ENCODE peak calls at places on chromosomes 6 and 20, in four cellular contexts. Q is AG04450, K is natural killer cell, T is cardiac muscle cell. B is an unnamed sample.

GRCh38 chr6:170074907-170075306 is 216.0 kb downstream of the DLL1 start:
- DNase-seq in Q (no peak), K (peak), T (no peak), B (peak)

GRCh38 chr20:33673411-33674293 is 576 bp downstream of the NECAB3 start:
- DNase-seq in Q (no peak), K (no peak), T (no peak), B (no peak)

GRCh38 chr20:57094991-57095390 is 171.4 kb downstream of the BMP7 start:
- DNase-seq in Q (no peak), K (no peak), T (no peak), B (no peak)

GRCh38 chr6:118724211-118724610 is 72.8 kb upstream of the CEP85L start:
- DNase-seq in Q (no peak), K (no peak), T (peak), B (no peak)

GRCh38 chr6:136317023-136317649 is 27.5 kb upstream of the BCLAF1 start:
- DNase-seq in Q (peak), K (peak), T (peak), B (no peak)

GRCh38 chr20:35547319-35547718 is 5.4 kb downstream of the ERGIC3 start:
- DNase-seq in Q (no peak), K (no peak), T (no peak), B (peak)

GRCh38 chr6:11324453-11325023 is 92.1 kb upstream of the NEDD9 start:
- DNase-seq in Q (no peak), K (no peak), T (no peak), B (no peak)

GRCh38 chr6:23559587-23560343 is 566.2 kb upstream of the NRSN1 start:
- DNase-seq in Q (no peak), K (no peak), T (no peak), B (no peak)

GRCh38 chr6:129699661-129700060 is 10.3 kb downstream of the ARHGAP18 start:
- DNase-seq in Q (no peak), K (no peak), T (peak), B (no peak)

GRCh38 chr6:17318435-17319165 is 37.4 kb downstream of the RBM24 start:
- DNase-seq in Q (no peak), K (no peak), T (no peak), B (no peak)

GRCh38 chr20:37392441-37393195 is 46.7 kb downstream of the SRC start:
- DNase-seq in Q (no peak), K (no peak), T (peak), B (peak)

GRCh38 chr20:2793471-2793870 is 7.0 kb downstream of the CPXM1 start:
- DNase-seq in Q (no peak), K (no peak), T (no peak), B (peak)

GRCh38 chr6:44676246-44676790 is 288.8 kb downstream of the CDC5L start:
- DNase-seq in Q (no peak), K (no peak), T (no peak), B (no peak)

GRCh38 chr20:37943501-37944455 is 40.9 kb downstream of the VSTM2L start:
- DNase-seq in Q (no peak), K (no peak), T (no peak), B (peak)

GRCh38 chr6:44508646-44509045 is 121.1 kb downstream of the CDC5L start:
- DNase-seq in Q (peak), K (no peak), T (no peak), B (no peak)

GRCh38 chr6:1436334-1437306 is 47.2 kb downstream of the FOXF2 start:
- DNase-seq in Q (peak), K (no peak), T (peak), B (no peak)

GRCh38 chr6:21240709-21241108 is 352.8 kb upstream of the SOX4 start:
- DNase-seq in Q (no peak), K (no peak), T (peak), B (no peak)

GRCh38 chr20:59754551-59754950 is 150.2 kb downstream of the PHACTR3 start:
- DNase-seq in Q (no peak), K (no peak), T (no peak), B (no peak)

GRCh38 chr6:148760143-148760505 is 13.3 kb downstream of the UST start:
- DNase-seq in Q (no peak), K (no peak), T (no peak), B (no peak)

GRCh38 chr6:89042664-89043063 is 37.9 kb upstream of the PNRC1 start:
- DNase-seq in Q (no peak), K (no peak), T (no peak), B (no peak)

GRCh38 chr6:9914951-9915350 is 499.9 kb downstream of the TFAP2A start:
- DNase-seq in Q (no peak), K (no peak), T (no peak), B (no peak)

GRCh38 chr6:5274231-5274630 is 12.9 kb downstream of the FARS2 start:
- DNase-seq in Q (no peak), K (no peak), T (no peak), B (no peak)

GRCh38 chr6:89977808-89978748 is 83.8 kb downstream of the GJA10 start:
- DNase-seq in Q (peak), K (no peak), T (peak), B (no peak)

GRCh38 chr6:170438402-170438753 is 114.7 kb downstream of the PSMB1 start:
- DNase-seq in Q (peak), K (peak), T (peak), B (peak)

GRCh38 chr20:56229821-56230220 is 18.7 kb upstream of the MC3R start:
- DNase-seq in Q (no peak), K (no peak), T (no peak), B (no peak)

GRCh38 chr20:2751868-2752630 is 48.4 kb downstream of the CPXM1 start:
- DNase-seq in Q (no peak), K (peak), T (peak), B (no peak)

GRCh38 chr6:75094614-75095321 is 111.1 kb downstream of the COL12A1 start:
- DNase-seq in Q (peak), K (no peak), T (peak), B (no peak)

GRCh38 chr6:90368601-90369000 is 72.0 kb upstream of the BACH2 start:
- DNase-seq in Q (peak), K (no peak), T (peak), B (no peak)

GRCh38 chr20:52001999-52002666 is 189.4 kb downstream of the ZFP64 start:
- DNase-seq in Q (no peak), K (no peak), T (peak), B (no peak)

GRCh38 chr6:140050232-140050995 is 676.0 kb upstream of the CITED2 start:
- DNase-seq in Q (no peak), K (no peak), T (peak), B (no peak)

GRCh38 chr6:13417431-13417830 is 70.0 kb downstream of the GFOD1 start:
- DNase-seq in Q (no peak), K (no peak), T (no peak), B (no peak)

GRCh38 chr6:10838794-10839333 is 525 bp upstream of the MAK start:
- DNase-seq in Q (no peak), K (no peak), T (no peak), B (no peak)

GRCh38 chr6:111857674-111858337 is 15.4 kb downstream of the FYN start:
- DNase-seq in Q (no peak), K (no peak), T (no peak), B (no peak)

GRCh38 chr6:103783344-103783743 is 1076.4 kb downstream of the HACE1 start:
- DNase-seq in Q (no peak), K (no peak), T (peak), B (no peak)

GRCh38 chr20:20530428-20531151 is 162.7 kb downstream of the INSM1 start:
- DNase-seq in Q (no peak), K (no peak), T (no peak), B (no peak)

GRCh38 chr6:117346142-117346930 is 79.4 kb downstream of the ROS1 start:
- DNase-seq in Q (no peak), K (no peak), T (peak), B (no peak)

GRCh38 chr20:62305765-62306431 is 3.1 kb downstream of the ADRM1 start:
- DNase-seq in Q (no peak), K (no peak), T (no peak), B (no peak)

GRCh38 chr20:5133998-5134397 is 7.2 kb downstream of the CDS2 start:
- DNase-seq in Q (no peak), K (no peak), T (no peak), B (no peak)

GRCh38 chr20:5140195-5140594 is 13.4 kb downstream of the CDS2 start:
- DNase-seq in Q (no peak), K (no peak), T (no peak), B (no peak)

GRCh38 chr20:5131502-5131901 is 4.7 kb downstream of the CDS2 start:
- DNase-seq in Q (no peak), K (no peak), T (no peak), B (no peak)

GRCh38 chr20:5136096-5136495 is 9.3 kb downstream of the CDS2 start:
- DNase-seq in Q (no peak), K (no peak), T (no peak), B (no peak)

GRCh38 chr20:5135363-5136012 is 8.7 kb downstream of the CDS2 start:
- DNase-seq in Q (no peak), K (no peak), T (no peak), B (no peak)
- TF ChIP-seq CTCF in Q (no peak), K (no peak), T (no peak), B (no peak)

GRCh38 chr6:15642276-15642675 is 20.6 kb downstream of the DTNBP1 start:
- DNase-seq in Q (no peak), K (no peak), T (peak), B (no peak)
- TF ChIP-seq CTCF in Q (peak), K (no peak), T (peak), B (peak)

DNA sequence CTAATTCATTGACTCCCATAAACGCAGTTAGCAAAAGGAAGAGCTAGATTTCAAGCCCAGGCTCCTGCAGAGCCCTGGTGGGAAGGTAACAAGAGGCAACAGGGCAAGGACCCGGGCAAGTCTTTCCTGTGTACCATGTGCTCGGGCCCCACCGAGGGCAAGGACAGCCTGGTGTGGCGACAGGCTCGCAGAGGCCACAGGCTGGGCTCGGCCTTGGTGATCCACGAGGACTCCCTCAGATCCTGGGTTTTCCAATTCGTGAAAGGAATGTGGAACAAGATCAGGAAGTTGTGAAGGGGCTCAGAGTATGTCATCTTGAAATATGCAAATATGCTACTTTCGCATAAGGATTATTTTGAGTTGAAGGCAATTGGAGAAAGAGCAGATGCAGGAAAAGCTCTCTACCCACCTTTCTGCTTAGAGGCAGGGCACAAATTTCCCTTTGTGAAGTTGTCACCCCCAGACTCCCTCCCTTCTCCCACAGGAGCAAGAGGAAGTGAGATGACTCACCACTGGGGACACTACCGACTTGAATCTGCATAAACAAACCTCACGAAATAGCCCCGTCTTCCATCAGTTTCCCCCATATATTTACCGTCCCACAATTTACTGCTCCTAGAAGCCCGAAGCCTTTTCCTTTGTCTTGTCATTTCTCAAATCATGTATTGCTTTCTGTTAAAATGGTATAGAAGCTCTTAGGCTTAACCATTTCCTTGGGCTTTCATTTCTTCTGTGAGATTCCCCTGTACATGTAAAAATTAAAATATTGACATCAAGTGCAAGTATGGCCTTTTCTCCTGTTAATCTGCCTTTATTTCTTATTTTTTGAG is 79.0 kb downstream of the PSMG4 start:
- DNase-seq in Q (no peak), K (no peak), T (peak), B (no peak)
- TF ChIP-seq CTCF in Q (no peak), K (no peak), T (no peak), B (peak)

GRCh38 chr6:76684881-76685280 is 612.4 kb upstream of the IMPG1 start:
- DNase-seq in Q (no peak), K (no peak), T (peak), B (no peak)

GRCh38 chr6:76683985-76684384 is 611.5 kb upstream of the IMPG1 start:
- DNase-seq in Q (no peak), K (no peak), T (no peak), B (no peak)

GRCh38 chr6:76681781-76682180 is 609.3 kb upstream of the IMPG1 start:
- DNase-seq in Q (no peak), K (no peak), T (peak), B (no peak)

GRCh38 chr6:76677017-76677416 is 604.6 kb upstream of the IMPG1 start:
- DNase-seq in Q (no peak), K (no peak), T (no peak), B (no peak)

GRCh38 chr6:76682842-76683241 is 610.4 kb upstream of the IMPG1 start:
- DNase-seq in Q (no peak), K (no peak), T (peak), B (no peak)
- TF ChIP-seq CTCF in Q (peak), K (no peak), T (peak), B (peak)

GRCh38 chr20:46830886-46831632 is 63.6 kb upstream of the EYA2 start:
- DNase-seq in Q (no peak), K (no peak), T (no peak), B (no peak)

GRCh38 chr20:46828471-46828870 is 66.2 kb upstream of the EYA2 start:
- DNase-seq in Q (peak), K (no peak), T (peak), B (no peak)

GRCh38 chr20:46832555-46832954 is 62.1 kb upstream of the EYA2 start:
- DNase-seq in Q (no peak), K (no peak), T (no peak), B (no peak)

GRCh38 chr20:46833360-46833759 is 61.3 kb upstream of the EYA2 start:
- DNase-seq in Q (no peak), K (no peak), T (no peak), B (no peak)

GRCh38 chr20:46831633-46832011 is 63.0 kb upstream of the EYA2 start:
- DNase-seq in Q (no peak), K (no peak), T (no peak), B (no peak)
- TF ChIP-seq CTCF in Q (no peak), K (no peak), T (no peak), B (no peak)

GRCh38 chr6:41071501-41071922 is 644 bp downstream of the OARD1 start:
- DNase-seq in Q (no peak), K (no peak), T (no peak), B (no peak)
- TF ChIP-seq CTCF in Q (no peak), K (no peak), T (peak), B (peak)

DNA sequence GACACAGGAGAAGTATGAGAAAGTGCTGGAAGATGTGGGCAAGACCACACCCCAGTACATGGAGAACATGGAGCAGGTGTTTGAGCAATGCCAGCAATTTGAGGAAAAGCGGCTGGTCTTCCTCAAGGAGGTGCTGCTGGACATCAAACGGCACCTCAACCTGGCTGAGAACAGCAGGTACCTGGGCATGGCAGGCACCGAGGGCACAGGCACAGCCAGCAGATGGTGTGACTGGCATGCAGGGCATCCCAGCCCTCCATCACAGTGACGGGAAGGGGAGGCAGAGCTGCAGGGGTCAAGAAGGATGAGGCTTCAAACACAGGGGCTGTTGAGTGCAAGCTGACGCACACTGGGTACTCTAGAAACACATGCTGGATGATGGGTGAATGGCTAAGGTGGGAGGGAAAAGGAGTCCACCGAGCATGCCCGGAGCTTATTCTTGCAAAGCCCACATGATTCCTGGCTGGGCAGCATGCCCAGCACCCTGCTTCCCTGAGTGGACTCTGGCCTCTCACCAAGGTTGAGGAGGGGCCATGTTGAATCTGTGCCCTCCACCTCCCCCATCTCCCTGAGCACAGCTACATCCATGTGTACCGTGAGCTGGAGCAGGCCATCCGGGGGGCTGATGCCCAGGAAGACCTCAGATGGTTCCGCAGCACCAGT is 26.3 kb downstream of the SPDEF start:
- DNase-seq in Q (no peak), K (no peak), T (peak), B (no peak)
- TF ChIP-seq CTCF in Q (no peak), K (no peak), T (no peak), B (no peak)

B was measured in chondrocyte.